ENCODE peak calls at places on chromosomes 4 and X, in five cellular contexts. T is fibroblast of lung, P is right lobe of liver, D is GM06990, M is neuronal stem cell. I is an unnamed sample.
A peak's percentile ranks its signal among the peaks of the same experiment; 100 is the strongest.

GRCh38 chr4:182478475-182478874 is 235.3 kb downstream of the TENM3 start:
- DNase-seq in P (no peak), T (peak; percentile 73), D (no peak), M (no peak), I (peak; percentile 30)

GRCh38 chr4:138659640-138660325 is 355.8 kb upstream of the NOCT start:
- DNase-seq in M (no peak), T (no peak), P (no peak), D (no peak), I (no peak)

GRCh38 chr4:89245459-89245858 is 62.1 kb downstream of the GPRIN3 start:
- DNase-seq in D (no peak), P (no peak), T (no peak), M (no peak), I (no peak)

GRCh38 chr4:97548943-97549583 is 594.2 kb downstream of the STPG2 start:
- DNase-seq in P (no peak), M (no peak), T (no peak), D (no peak), I (no peak)

GRCh38 chr4:7967063-7967440 is 27.4 kb upstream of the AFAP1 start:
- DNase-seq in P (no peak), T (no peak), M (no peak), D (no peak), I (no peak)

GRCh38 chr4:23060776-23061175 is 368.0 kb downstream of the GBA3 start:
- DNase-seq in P (no peak), M (no peak), D (no peak), T (peak; percentile 23), I (no peak)

GRCh38 chr4:115687356-115687755 is 573.9 kb upstream of the NDST4 start:
- DNase-seq in P (no peak), D (no peak), T (no peak), M (no peak), I (no peak)

GRCh38 chr4:1578968-1579833 is 104.9 kb downstream of the FAM53A start:
- DNase-seq in M (peak; percentile 56), P (peak; percentile 65), D (peak; percentile 56), T (peak; percentile 67), I (peak; percentile 66)

GRCh38 chr4:8701101-8702019 is 108.8 kb downstream of the CPZ start:
- DNase-seq in D (no peak), T (no peak), M (no peak), P (peak; percentile 33), I (no peak)

GRCh38 chrX:99371976-99372595 is 1038.0 kb downstream of the PCDH19 start:
- DNase-seq in D (no peak), M (no peak), P (no peak), T (no peak), I (no peak)

GRCh38 chr4:108107729-108108382 is 60.9 kb downstream of the LEF1 start:
- DNase-seq in D (no peak), P (no peak), T (no peak), M (no peak), I (peak; percentile 72)

GRCh38 chr4:55087016-55087929 is 38.1 kb downstream of the KDR start:
- DNase-seq in T (peak; percentile 2), M (no peak), P (no peak), D (no peak), I (no peak)

GRCh38 chr4:40311811-40312346 is 23.3 kb upstream of the CHRNA9 start:
- DNase-seq in D (no peak), T (no peak), M (no peak), P (no peak), I (peak; percentile 39)

GRCh38 chrX:71652405-71652804 is 14.9 kb upstream of the LOC101059915 start:
- DNase-seq in P (no peak), D (no peak), M (peak; percentile 14), T (peak; percentile 57), I (peak; percentile 59)

GRCh38 chr4:15402974-15403373 is 24.9 kb upstream of the C1QTNF7 start:
- DNase-seq in M (no peak), P (no peak), T (no peak), D (no peak), I (no peak)

GRCh38 chr4:6198278-6198677 is 2.1 kb downstream of the JAKMIP1 start:
- DNase-seq in M (no peak), T (no peak), D (no peak), P (no peak), I (no peak)

GRCh38 chr4:24266014-24266413 is 318.3 kb downstream of the DHX15 start:
- DNase-seq in D (no peak), T (no peak), M (no peak), P (no peak), I (no peak)

GRCh38 chr4:186623546-186623945 is 68.2 kb upstream of the MTNR1A start:
- DNase-seq in P (no peak), D (no peak), M (no peak), T (no peak), I (no peak)

GRCh38 chr4:121726642-121727268 is 30.0 kb upstream of the ANXA5 start:
- DNase-seq in D (peak; percentile 43), T (peak; percentile 82), M (peak; percentile 44), P (no peak), I (no peak)

GRCh38 chrX:150203249-150203647 is 159.9 kb upstream of the MAMLD1 start:
- DNase-seq in T (no peak), P (no peak), D (no peak), M (no peak), I (no peak)

GRCh38 chr4:155005395-155006087 is 202.9 kb upstream of the NPY2R start:
- DNase-seq in M (no peak), D (no peak), T (peak; percentile 72), P (no peak), I (no peak)

GRCh38 chr4:8919651-8920288 is 48.1 kb upstream of the HMX1 start:
- DNase-seq in M (no peak), P (peak; percentile 24), T (no peak), D (no peak), I (no peak)

GRCh38 chrX:1423215-1423614 is 29.5 kb downstream of the ASMTL start:
- DNase-seq in M (no peak), P (no peak), D (no peak), T (no peak), I (no peak)

GRCh38 chr4:168555437-168555836 is 58.6 kb downstream of the PALLD start:
- DNase-seq in P (no peak), M (no peak), D (no peak), T (no peak), I (no peak)

GRCh38 chr4:94442251-94442650 is 9.5 kb upstream of the PDLIM5 start:
- DNase-seq in T (no peak), M (no peak), D (no peak), P (no peak), I (no peak)

GRCh38 chr4:124947622-124948265 is 235.2 kb upstream of the ANKRD50 start:
- DNase-seq in M (no peak), D (no peak), T (no peak), P (no peak), I (no peak)

GRCh38 chr4:124943938-124944337 is 231.4 kb upstream of the ANKRD50 start:
- DNase-seq in M (no peak), D (no peak), T (no peak), P (no peak), I (no peak)

GRCh38 chr4:124943145-124943889 is 230.8 kb upstream of the ANKRD50 start:
- DNase-seq in M (no peak), T (peak; percentile 58), D (no peak), P (no peak), I (no peak)

GRCh38 chr4:124946696-124947095 is 234.2 kb upstream of the ANKRD50 start:
- DNase-seq in M (no peak), P (no peak), T (no peak), D (no peak), I (no peak)

GRCh38 chr4:124945422-124945821 is 232.9 kb upstream of the ANKRD50 start:
- DNase-seq in P (no peak), T (no peak), D (no peak), M (no peak), I (no peak)
- H3K4me3 ChIP-seq in P (no peak overlapping the region), T (no peak overlapping the region), D (no peak overlapping the region), M (no peak overlapping the region), I (no peak overlapping the region)

GRCh38 chrX:134544189-134544588 is 84.2 kb downstream of the HPRT1 start:
- DNase-seq in P (no peak), M (no peak), T (no peak), D (no peak), I (no peak)
- H3K4me3 ChIP-seq in P (no peak overlapping the region), M (no peak overlapping the region), T (no peak overlapping the region), D (no peak overlapping the region), I (no peak overlapping the region)

GRCh38 chr4:82372502-82372873 is 1.3 kb downstream of the HNRNPD start:
- DNase-seq in T (peak; percentile 28), M (no peak), P (peak; percentile 50), D (no peak), I (peak; percentile 35)

GRCh38 chr4:82371398-82371972 is 2.3 kb downstream of the HNRNPD start:
- DNase-seq in P (no peak), M (no peak), T (peak; percentile 17), D (no peak), I (no peak)

GRCh38 chr4:82363896-82364487 is 9.8 kb downstream of the HNRNPD start:
- DNase-seq in P (no peak), T (no peak), M (no peak), D (no peak), I (no peak)

GRCh38 chr4:82362565-82362964 is 11.2 kb downstream of the HNRNPD start:
- DNase-seq in D (no peak), P (no peak), T (no peak), M (no peak), I (no peak)

DNA sequence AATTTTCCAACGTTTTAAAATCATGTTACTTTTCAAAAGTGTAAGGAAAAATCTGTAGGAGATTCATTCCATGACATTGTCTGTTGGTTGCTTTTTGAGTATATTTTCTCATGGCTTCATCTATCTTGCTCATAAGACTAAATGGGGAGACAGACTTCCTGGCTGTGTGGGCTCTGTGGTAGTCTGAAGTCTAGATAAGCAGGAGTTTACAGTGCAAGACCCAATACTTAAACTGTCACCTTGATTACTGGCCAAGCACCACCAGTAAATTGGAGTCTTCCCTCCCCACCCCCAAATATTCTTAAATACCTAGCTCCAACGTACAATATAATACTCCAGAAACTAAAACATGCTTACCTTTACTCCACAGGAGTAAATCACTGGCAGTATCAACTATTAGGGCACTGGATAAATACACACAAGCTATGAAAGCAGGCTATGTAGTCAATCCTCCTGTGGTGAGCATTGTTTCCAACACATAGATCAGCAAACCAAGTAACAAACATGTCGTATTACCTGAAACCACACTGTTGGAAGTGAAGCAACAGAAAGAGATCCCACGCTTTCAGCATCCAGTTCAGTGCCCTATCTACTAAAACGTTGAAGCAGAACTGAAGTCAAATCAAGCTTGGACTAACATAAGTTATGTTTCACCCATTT is 6.2 kb downstream of the HNRNPD start:
- DNase-seq in T (no peak), D (no peak), M (no peak), P (no peak), I (no peak)
- H3K4me3 ChIP-seq in T (no peak overlapping the region), D (no peak overlapping the region), M (no peak overlapping the region), P (no peak overlapping the region), I (no peak overlapping the region)

GRCh38 chr4:81493895-81494490 is 22.3 kb upstream of the RASGEF1B start:
- DNase-seq in M (no peak), P (no peak), T (peak; percentile 21), D (no peak), I (peak; percentile 33)
- H3K4me3 ChIP-seq in M (no peak overlapping the region), P (peak overlapping the region; percentile 6), T (no peak overlapping the region), D (no peak overlapping the region), I (peak overlapping the region; percentile 47)